ENCODE peak calls at places on chromosome 20, in four cellular contexts. Z is K562, E is HepG2, F is GM12878. H is an unnamed sample.

GRCh38 chr20:38471245-38471644 is 1.4 kb upstream of the RALGAPB start:
- DNase-seq in Z (no peak), E (no peak), F (no peak), H (no peak)

GRCh38 chr20:2693996-2694471 is 1.5 kb downstream of the EBF4 start:
- DNase-seq in Z (peak), E (no peak), F (no peak), H (no peak)

GRCh38 chr20:36266189-36266588 is 29.9 kb downstream of the AAR2 start:
- DNase-seq in Z (no peak), E (no peak), F (no peak), H (no peak)

GRCh38 chr20:47370850-47371782 is 14.6 kb upstream of the ZMYND8 start:
- DNase-seq in Z (peak), E (peak), F (no peak), H (no peak)

GRCh38 chr20:5580940-5581708 is 169.1 kb upstream of the SHLD1 start:
- DNase-seq in Z (no peak), E (no peak), F (no peak), H (no peak)

GRCh38 chr20:62707981-62708521 is 585 bp upstream of the NTSR1 start:
- DNase-seq in Z (no peak), E (no peak), F (no peak), H (peak)

GRCh38 chr20:40892642-40893041 is 136.0 kb upstream of the TOP1 start:
- DNase-seq in Z (peak), E (no peak), F (no peak), H (no peak)

GRCh38 chr20:24754691-24755090 is 194.4 kb upstream of the CST7 start:
- DNase-seq in Z (no peak), E (no peak), F (no peak), H (no peak)

GRCh38 chr20:44851545-44851944 is 34.0 kb upstream of the YWHAB start:
- DNase-seq in Z (no peak), E (no peak), F (no peak), H (no peak)

GRCh38 chr20:884983-885952 is 30.9 kb downstream of the ANGPT4 start:
- DNase-seq in Z (peak), E (no peak), F (no peak), H (no peak)

GRCh38 chr20:2537101-2537500 is 728 bp downstream of the TMC2 start:
- DNase-seq in Z (no peak), E (no peak), F (no peak), H (no peak)

GRCh38 chr20:21270806-21271205 is 32.3 kb upstream of the XRN2 start:
- DNase-seq in Z (no peak), E (no peak), F (no peak), H (no peak)

GRCh38 chr20:63206878-63207277 is 9.1 kb downstream of the YTHDF1 start:
- DNase-seq in Z (no peak), E (no peak), F (no peak), H (no peak)

GRCh38 chr20:22248052-22248667 is 336.2 kb downstream of the FOXA2 start:
- DNase-seq in Z (peak), E (peak), F (no peak), H (peak)

GRCh38 chr20:5845686-5846651 is 95.8 kb downstream of the SHLD1 start:
- DNase-seq in Z (no peak), E (no peak), F (peak), H (no peak)

GRCh38 chr20:45905505-45906079 is 6.4 kb downstream of the PLTP start:
- DNase-seq in Z (no peak), E (peak), F (no peak), H (no peak)

GRCh38 chr20:62627901-62628612 is 14.2 kb upstream of the SLCO4A1 start:
- DNase-seq in Z (no peak), E (no peak), F (no peak), H (no peak)

GRCh38 chr20:58839474-58839874 is 11.2 kb downstream of the GNAS-AS1 start:
- DNase-seq in Z (peak), E (peak), F (no peak), H (peak)

GRCh38 chr20:59120491-59120890 is 43.1 kb upstream of the ZNF831 start:
- DNase-seq in Z (no peak), E (no peak), F (no peak), H (no peak)

GRCh38 chr20:17747431-17747846 is 47.7 kb downstream of the BANF2 start:
- DNase-seq in Z (peak), E (peak), F (no peak), H (no peak)

GRCh38 chr20:61940976-61941720 is 124.5 kb downstream of the TAF4 start:
- DNase-seq in Z (no peak), E (no peak), F (no peak), H (no peak)

GRCh38 chr20:25217161-25218108 is 21.9 kb downstream of the ENTPD6 start:
- DNase-seq in Z (no peak), E (no peak), F (no peak), H (no peak)

GRCh38 chr20:43448748-43449535 is 8.8 kb upstream of the SRSF6 start:
- DNase-seq in Z (peak), E (peak), F (peak), H (peak)

GRCh38 chr20:63204362-63204761 is 11.6 kb downstream of the YTHDF1 start:
- DNase-seq in Z (no peak), E (no peak), F (no peak), H (no peak)

GRCh38 chr20:44916586-44916985 is 6.7 kb downstream of the PABPC1L start:
- DNase-seq in Z (no peak), E (no peak), F (no peak), H (no peak)

GRCh38 chr20:62477669-62478450 is 2.1 kb upstream of the GATA5 start:
- DNase-seq in Z (peak), E (no peak), F (no peak), H (peak)

GRCh38 chr20:11248691-11249178 is 574.9 kb upstream of the JAG1 start:
- DNase-seq in Z (no peak), E (no peak), F (no peak), H (no peak)

GRCh38 chr20:43920797-43921196 is 6.1 kb downstream of the TOX2 start:
- DNase-seq in Z (no peak), E (no peak), F (no peak), H (no peak)

GRCh38 chr20:45823949-45824835 is 2.9 kb downstream of the TNNC2 start:
- DNase-seq in Z (no peak), E (peak), F (no peak), H (no peak)

GRCh38 chr20:1224205-1224604 is 1.6 kb upstream of the RAD21L1 start:
- DNase-seq in Z (no peak), E (no peak), F (no peak), H (no peak)

GRCh38 chr20:49290608-49291191 is 12.8 kb upstream of the ZNFX1 start:
- DNase-seq in Z (peak), E (no peak), F (no peak), H (no peak)

GRCh38 chr20:25574411-25574810 is 10.9 kb downstream of the NINL start:
- DNase-seq in Z (peak), E (peak), F (no peak), H (peak)

GRCh38 chr20:43681991-43682410 is 15.1 kb downstream of the MYBL2 start:
- DNase-seq in Z (no peak), E (no peak), F (peak), H (no peak)

GRCh38 chr20:38152175-38153010 is 12.7 kb downstream of the TGM2 start:
- DNase-seq in Z (no peak), E (peak), F (peak), H (no peak)

GRCh38 chr20:47561603-47562583 is 60.2 kb downstream of the NCOA3 start:
- DNase-seq in Z (no peak), E (no peak), F (no peak), H (no peak)

DNA sequence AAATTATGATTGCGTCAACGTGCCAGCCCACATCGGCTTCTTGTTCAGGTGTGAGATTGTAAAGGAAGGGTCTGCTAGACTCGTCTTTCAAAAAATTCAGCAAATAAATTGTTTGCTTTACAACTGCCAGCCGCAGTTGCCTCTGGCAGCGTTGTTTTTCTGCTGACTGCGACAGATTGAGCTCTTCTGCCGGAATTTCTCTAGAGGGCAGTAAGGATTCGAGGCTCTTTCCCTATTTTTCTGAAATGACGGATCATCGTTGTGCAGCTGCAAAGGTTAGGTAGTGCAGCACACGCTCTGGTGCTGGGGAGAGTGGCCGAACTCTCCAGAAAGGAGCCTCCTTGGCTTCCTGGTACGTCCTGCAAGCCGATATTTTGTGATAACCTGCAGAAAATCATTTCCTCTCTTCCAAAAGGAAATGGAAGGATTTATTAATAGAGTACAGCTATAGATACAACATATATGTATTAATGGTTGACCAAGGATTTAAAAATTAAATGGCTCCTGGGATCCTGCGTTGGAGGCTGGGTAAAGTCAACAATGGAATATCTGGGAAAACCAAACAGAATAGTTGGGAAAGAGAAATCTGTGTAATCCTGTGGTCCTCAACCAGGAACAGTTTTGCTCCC is 121.9 kb upstream of the ZFP64 start:
- DNase-seq in Z (peak), E (peak), F (no peak), H (peak)
- TF ChIP-seq TARDBP in Z (no peak), E (no peak), F (no peak), H (no peak)

GRCh38 chr20:50416269-50416863 is 93.8 kb upstream of the PTPN1 start:
- DNase-seq in Z (no peak), E (no peak), F (no peak), H (no peak)
- TF ChIP-seq TARDBP in Z (no peak), E (no peak), F (no peak), H (no peak)

DNA sequence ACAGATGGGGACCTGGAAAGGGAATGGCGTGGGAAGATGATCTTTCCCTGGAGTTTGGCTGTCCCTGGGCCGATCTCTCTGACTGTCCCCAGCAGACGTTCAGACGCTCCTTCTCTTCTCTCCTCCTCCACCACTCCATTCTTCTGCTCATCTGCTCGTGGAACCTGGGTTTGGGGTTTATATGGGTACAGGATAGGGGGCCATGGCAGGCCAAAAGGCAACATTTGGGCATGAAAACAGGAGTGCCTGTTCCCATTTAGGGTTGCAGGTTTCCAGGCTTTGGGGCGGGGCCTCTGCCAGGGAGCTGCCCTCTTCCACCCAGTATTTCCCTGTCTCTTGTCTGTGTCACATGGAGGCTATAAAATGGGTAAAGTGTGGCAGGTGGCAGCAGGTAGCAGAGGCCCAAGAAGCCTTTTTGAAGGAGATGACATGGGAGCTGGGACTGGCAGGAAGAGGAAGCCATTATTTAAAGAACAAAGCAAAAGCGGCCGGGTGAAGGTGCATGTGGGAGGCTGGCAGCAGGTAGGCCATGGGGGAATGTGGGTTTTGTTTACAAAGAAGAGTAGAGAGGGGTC is 203.7 kb downstream of the BMP7 start:
- DNase-seq in Z (no peak), E (no peak), F (no peak), H (no peak)
- TF ChIP-seq TARDBP in Z (no peak), E (no peak), F (no peak), H (no peak)

GRCh38 chr20:51631011-51631950 is 88.8 kb upstream of the NFATC2 start:
- DNase-seq in Z (peak), E (peak), F (no peak), H (no peak)
- TF ChIP-seq TARDBP in Z (no peak), E (no peak), F (no peak), H (no peak)

GRCh38 chr20:16124491-16124890 is 448.8 kb downstream of the KIF16B start:
- DNase-seq in Z (no peak), E (no peak), F (no peak), H (no peak)

GRCh38 chr20:16125810-16126209 is 447.4 kb downstream of the KIF16B start:
- DNase-seq in Z (no peak), E (no peak), F (no peak), H (no peak)

GRCh38 chr20:16119909-16120308 is 453.3 kb downstream of the KIF16B start:
- DNase-seq in Z (no peak), E (peak), F (no peak), H (no peak)

GRCh38 chr20:16124911-16125776 is 448.1 kb downstream of the KIF16B start:
- DNase-seq in Z (no peak), E (peak), F (no peak), H (no peak)

DNA sequence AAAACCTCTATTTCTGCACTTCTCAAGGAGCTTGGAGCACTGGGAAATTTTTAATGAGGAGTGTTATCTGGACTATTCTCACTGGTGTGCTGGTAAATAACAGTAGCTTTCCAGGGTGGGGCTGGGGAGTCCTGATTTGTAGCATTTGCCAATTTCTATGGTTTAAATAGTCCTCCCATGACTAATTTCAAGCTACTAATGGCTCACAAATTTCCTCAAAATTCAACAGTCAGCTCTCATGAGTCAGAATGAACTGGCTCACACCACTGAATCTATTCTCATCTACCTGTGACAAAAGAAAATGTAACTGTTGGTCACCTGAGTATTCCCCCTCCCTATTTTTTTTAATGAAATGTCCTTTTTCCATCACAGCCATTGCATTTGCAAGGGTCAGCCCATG is 449.6 kb downstream of the KIF16B start:
- DNase-seq in Z (no peak), E (no peak), F (no peak), H (no peak)
- TF ChIP-seq TARDBP in Z (no peak), E (no peak), F (no peak), H (no peak)

GRCh38 chr20:53611449-53611894 is 17.8 kb upstream of the ZNF217 start:
- DNase-seq in Z (peak), E (no peak), F (peak), H (peak)
- TF ChIP-seq TARDBP in Z (no peak), E (no peak), F (no peak), H (no peak)